ENCODE peak calls at places on chromosomes 5 and 9, in four cellular contexts. One of them, this sample, is unnamed.

GRCh38 chr9:121498150-121498486 is 1.5 kb downstream of the GGTA1 start:
- DNase-seq in HFF-Myc: peak
- DNase-seq in A549: peak
- DNase-seq in neural progenitor cell: peak
- DNase-seq in this sample: no peak

GRCh38 chr9:76162109-76162730 is 232.0 kb downstream of the RFK start:
- DNase-seq in HFF-Myc: no peak
- DNase-seq in A549: no peak
- DNase-seq in neural progenitor cell: no peak
- DNase-seq in this sample: no peak

GRCh38 chr5:57494104-57495098 is 11.8 kb upstream of the ACTBL2 start:
- DNase-seq in HFF-Myc: peak
- DNase-seq in A549: peak
- DNase-seq in neural progenitor cell: no peak
- DNase-seq in this sample: peak

GRCh38 chr9:109925810-109926209 is 145.8 kb downstream of the PALM2AKAP2 start:
- DNase-seq in HFF-Myc: no peak
- DNase-seq in A549: no peak
- DNase-seq in neural progenitor cell: no peak
- DNase-seq in this sample: no peak

GRCh38 chr5:20972419-20972925 is 984.5 kb upstream of the CDH18 start:
- DNase-seq in HFF-Myc: no peak
- DNase-seq in A549: peak
- DNase-seq in neural progenitor cell: peak
- DNase-seq in this sample: no peak

GRCh38 chr9:5453004-5453403 is 2.7 kb downstream of the CD274 start:
- DNase-seq in HFF-Myc: no peak
- DNase-seq in A549: no peak
- DNase-seq in neural progenitor cell: no peak
- DNase-seq in this sample: no peak

GRCh38 chr9:72864327-72864726 is 88.5 kb downstream of the ALDH1A1 start:
- DNase-seq in HFF-Myc: no peak
- DNase-seq in A549: no peak
- DNase-seq in neural progenitor cell: no peak
- DNase-seq in this sample: no peak

GRCh38 chr5:157548513-157549282 is 26.9 kb downstream of the ADAM19 start:
- DNase-seq in HFF-Myc: no peak
- DNase-seq in A549: no peak
- DNase-seq in neural progenitor cell: no peak
- DNase-seq in this sample: peak

GRCh38 chr5:175749591-175749990 is 91.7 kb downstream of the HRH2 start:
- DNase-seq in HFF-Myc: no peak
- DNase-seq in A549: no peak
- DNase-seq in neural progenitor cell: no peak
- DNase-seq in this sample: peak

GRCh38 chr9:16361118-16361517 is 509.4 kb downstream of the BNC2 start:
- DNase-seq in HFF-Myc: no peak
- DNase-seq in A549: no peak
- DNase-seq in neural progenitor cell: no peak
- DNase-seq in this sample: no peak

GRCh38 chr5:149367972-149368645 is 10.3 kb downstream of the PCYOX1L start:
- DNase-seq in HFF-Myc: no peak
- DNase-seq in A549: no peak
- DNase-seq in neural progenitor cell: no peak
- DNase-seq in this sample: no peak

GRCh38 chr5:77637170-77638074 is 1.1 kb downstream of the OTP start:
- DNase-seq in HFF-Myc: no peak
- DNase-seq in A549: no peak
- DNase-seq in neural progenitor cell: peak
- DNase-seq in this sample: no peak

GRCh38 chr5:88515881-88516819 is 247.5 kb upstream of the TMEM161B start:
- DNase-seq in HFF-Myc: no peak
- DNase-seq in A549: no peak
- DNase-seq in neural progenitor cell: no peak
- DNase-seq in this sample: no peak

GRCh38 chr5:95841914-95842812 is 19.6 kb upstream of the GLRX start:
- DNase-seq in HFF-Myc: no peak
- DNase-seq in A549: no peak
- DNase-seq in neural progenitor cell: no peak
- DNase-seq in this sample: no peak

GRCh38 chr5:36068751-36069281 is 2.1 kb upstream of the UGT3A2 start:
- DNase-seq in HFF-Myc: no peak
- DNase-seq in A549: no peak
- DNase-seq in neural progenitor cell: no peak
- DNase-seq in this sample: no peak

GRCh38 chr5:73727470-73727869 is 101.5 kb downstream of the ARHGEF28 start:
- DNase-seq in HFF-Myc: no peak
- DNase-seq in A549: no peak
- DNase-seq in neural progenitor cell: no peak
- DNase-seq in this sample: no peak

GRCh38 chr5:56264417-56265025 is 31.4 kb upstream of the ANKRD55 start:
- DNase-seq in HFF-Myc: no peak
- DNase-seq in A549: peak
- DNase-seq in neural progenitor cell: peak
- DNase-seq in this sample: no peak

GRCh38 chr5:149035282-149035882 is 27.5 kb downstream of the SH3TC2 start:
- DNase-seq in HFF-Myc: peak
- DNase-seq in A549: peak
- DNase-seq in neural progenitor cell: peak
- DNase-seq in this sample: peak

GRCh38 chr5:84032404-84032803 is 311.7 kb upstream of the HAPLN1 start:
- DNase-seq in HFF-Myc: no peak
- DNase-seq in A549: no peak
- DNase-seq in neural progenitor cell: no peak
- DNase-seq in this sample: no peak

GRCh38 chr5:10892135-10892910 is 131.3 kb upstream of the DAP start:
- DNase-seq in HFF-Myc: no peak
- DNase-seq in A549: no peak
- DNase-seq in neural progenitor cell: no peak
- DNase-seq in this sample: no peak

GRCh38 chr5:54772232-54773168 is 212.9 kb downstream of the ESM1 start:
- DNase-seq in HFF-Myc: no peak
- DNase-seq in A549: no peak
- DNase-seq in neural progenitor cell: no peak
- DNase-seq in this sample: no peak

GRCh38 chr9:73743826-73744225 is 592.2 kb downstream of the ANXA1 start:
- DNase-seq in HFF-Myc: no peak
- DNase-seq in A549: no peak
- DNase-seq in neural progenitor cell: no peak
- DNase-seq in this sample: no peak

GRCh38 chr9:34987160-34988040 is 2.1 kb upstream of the DNAJB5 start:
- DNase-seq in HFF-Myc: no peak
- DNase-seq in A549: no peak
- DNase-seq in neural progenitor cell: no peak
- DNase-seq in this sample: no peak

GRCh38 chr5:160930361-160930760 is 78.3 kb upstream of the ATP10B start:
- DNase-seq in HFF-Myc: no peak
- DNase-seq in A549: no peak
- DNase-seq in neural progenitor cell: peak
- DNase-seq in this sample: no peak

GRCh38 chr5:62589504-62589903 is 10.9 kb downstream of the LRRC70 start:
- DNase-seq in HFF-Myc: no peak
- DNase-seq in A549: no peak
- DNase-seq in neural progenitor cell: no peak
- DNase-seq in this sample: no peak

GRCh38 chr5:172524573-172525021 is 70.3 kb upstream of the SH3PXD2B start:
- DNase-seq in HFF-Myc: no peak
- DNase-seq in A549: no peak
- DNase-seq in neural progenitor cell: no peak
- DNase-seq in this sample: peak

GRCh38 chr9:132231019-132231701 is 69.3 kb downstream of the NTNG2 start:
- DNase-seq in HFF-Myc: no peak
- DNase-seq in A549: no peak
- DNase-seq in neural progenitor cell: no peak
- DNase-seq in this sample: no peak

GRCh38 chr9:86977205-86977835 is 30.0 kb upstream of the GAS1 start:
- DNase-seq in HFF-Myc: no peak
- DNase-seq in A549: no peak
- DNase-seq in neural progenitor cell: no peak
- DNase-seq in this sample: no peak

GRCh38 chr9:93911136-93911745 is 43.9 kb downstream of the BARX1 start:
- DNase-seq in HFF-Myc: no peak
- DNase-seq in A549: no peak
- DNase-seq in neural progenitor cell: no peak
- DNase-seq in this sample: no peak

GRCh38 chr5:159504106-159504856 is 174.0 kb upstream of the IL12B start:
- DNase-seq in HFF-Myc: no peak
- DNase-seq in A549: no peak
- DNase-seq in neural progenitor cell: no peak
- DNase-seq in this sample: no peak
- H3K4me3 ChIP-seq in HFF-Myc: no peak
- H3K4me3 ChIP-seq in A549: no peak
- H3K4me3 ChIP-seq in neural progenitor cell: no peak
- H3K4me3 ChIP-seq in this sample: no peak

GRCh38 chr9:91933556-91934352 is 16.3 kb downstream of the ROR2 start:
- DNase-seq in HFF-Myc: no peak
- DNase-seq in A549: no peak
- DNase-seq in neural progenitor cell: no peak
- DNase-seq in this sample: no peak
- H3K4me3 ChIP-seq in HFF-Myc: peak
- H3K4me3 ChIP-seq in A549: no peak
- H3K4me3 ChIP-seq in neural progenitor cell: no peak
- H3K4me3 ChIP-seq in this sample: no peak

GRCh38 chr5:145833616-145834200 is 1.4 kb downstream of the PRELID2 start:
- DNase-seq in HFF-Myc: no peak
- DNase-seq in A549: no peak
- DNase-seq in neural progenitor cell: no peak
- DNase-seq in this sample: no peak
- H3K4me3 ChIP-seq in HFF-Myc: no peak
- H3K4me3 ChIP-seq in A549: no peak
- H3K4me3 ChIP-seq in neural progenitor cell: peak
- H3K4me3 ChIP-seq in this sample: no peak

DNA sequence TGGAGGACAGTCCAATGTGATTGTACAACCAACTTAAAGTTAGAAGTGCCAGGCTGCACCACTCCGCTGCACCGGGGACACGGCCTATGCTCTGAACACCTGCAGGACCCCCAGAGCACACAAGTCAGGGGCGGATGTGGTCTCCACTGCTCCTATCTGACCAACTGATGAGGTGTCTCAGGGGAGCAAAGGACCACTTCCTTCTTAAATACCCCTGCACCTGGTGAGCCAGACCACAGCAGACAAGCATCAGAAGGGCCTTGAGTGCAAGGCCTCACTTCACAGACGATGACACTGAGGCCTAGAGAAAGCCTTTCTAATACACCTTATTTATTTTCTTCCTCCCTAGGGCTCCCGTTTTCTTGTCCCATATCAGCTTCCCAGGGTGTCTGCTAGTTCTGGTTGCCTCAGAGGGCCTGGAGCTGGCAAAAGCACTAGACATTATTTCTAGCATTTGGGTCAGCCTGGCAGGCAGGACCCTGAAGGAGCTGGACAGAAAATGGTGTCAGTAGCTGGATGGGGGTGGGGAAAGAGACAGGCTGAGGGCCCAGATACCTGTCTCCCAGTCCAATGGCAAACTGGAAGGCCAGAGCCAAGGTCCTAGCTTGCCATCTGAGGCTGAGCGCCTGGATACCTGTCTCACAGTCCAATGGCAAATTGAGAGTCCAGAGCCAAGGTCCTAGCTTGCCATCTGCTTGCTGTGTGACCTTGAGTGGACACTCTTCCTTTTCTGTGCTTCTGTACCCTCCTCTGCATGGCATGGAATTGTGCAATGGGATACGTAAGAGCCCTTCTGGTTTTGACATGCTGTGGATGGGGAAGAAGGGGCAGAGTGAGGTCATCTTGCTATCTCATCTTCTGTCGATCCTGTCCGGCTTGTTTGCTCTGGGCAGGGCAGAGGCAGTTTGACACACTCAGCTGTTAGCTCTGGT is 9.0 kb downstream of the CCDC69 start:
- DNase-seq in HFF-Myc: no peak
- DNase-seq in A549: no peak
- DNase-seq in neural progenitor cell: no peak
- DNase-seq in this sample: no peak
- H3K4me3 ChIP-seq in HFF-Myc: no peak
- H3K4me3 ChIP-seq in A549: no peak
- H3K4me3 ChIP-seq in neural progenitor cell: no peak
- H3K4me3 ChIP-seq in this sample: no peak

DNA sequence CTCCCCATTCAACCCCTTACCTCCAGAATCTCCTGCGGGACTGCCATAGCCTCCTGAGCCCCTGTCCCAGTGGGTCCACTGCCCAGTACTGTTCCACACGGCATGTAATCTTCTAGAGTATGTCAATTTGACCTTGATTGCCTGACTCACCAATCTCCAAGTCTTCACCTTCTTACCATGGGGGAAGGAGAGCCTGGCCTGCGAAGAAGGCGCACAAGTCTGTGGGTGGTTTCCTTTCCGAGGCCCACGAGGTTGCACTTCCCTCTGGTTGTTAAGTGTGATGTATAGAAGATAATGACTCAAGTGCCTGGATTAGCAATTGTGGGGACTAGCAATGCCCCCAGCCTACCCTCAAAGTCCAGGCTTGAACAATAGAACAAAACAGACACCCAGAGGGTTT is 8.1 kb upstream of the TENT4A start:
- DNase-seq in HFF-Myc: no peak
- DNase-seq in A549: no peak
- DNase-seq in neural progenitor cell: no peak
- DNase-seq in this sample: peak
- H3K4me3 ChIP-seq in HFF-Myc: no peak
- H3K4me3 ChIP-seq in A549: no peak
- H3K4me3 ChIP-seq in neural progenitor cell: no peak
- H3K4me3 ChIP-seq in this sample: no peak

DNA sequence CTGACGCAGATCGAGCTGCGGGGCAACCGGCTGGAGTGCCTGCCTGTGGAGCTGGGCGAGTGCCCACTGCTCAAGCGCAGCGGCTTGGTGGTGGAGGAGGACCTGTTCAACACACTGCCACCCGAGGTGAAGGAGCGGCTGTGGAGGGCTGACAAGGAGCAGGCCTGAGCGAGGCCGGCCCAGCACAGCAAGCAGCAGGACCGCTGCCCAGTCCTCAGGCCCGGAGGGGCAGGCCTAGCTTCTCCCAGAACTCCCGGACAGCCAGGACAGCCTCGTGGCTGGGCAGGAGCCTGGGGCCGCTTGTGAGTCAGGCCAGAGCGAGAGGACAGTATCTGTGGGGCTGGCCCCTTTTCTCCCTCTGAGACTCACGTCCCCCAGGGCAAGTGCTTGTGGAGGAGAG is 4.6 kb upstream of the PHYHD1 start:
- DNase-seq in HFF-Myc: no peak
- DNase-seq in A549: no peak
- DNase-seq in neural progenitor cell: no peak
- DNase-seq in this sample: no peak
- H3K4me3 ChIP-seq in HFF-Myc: no peak
- H3K4me3 ChIP-seq in A549: no peak
- H3K4me3 ChIP-seq in neural progenitor cell: no peak
- H3K4me3 ChIP-seq in this sample: no peak

DNA sequence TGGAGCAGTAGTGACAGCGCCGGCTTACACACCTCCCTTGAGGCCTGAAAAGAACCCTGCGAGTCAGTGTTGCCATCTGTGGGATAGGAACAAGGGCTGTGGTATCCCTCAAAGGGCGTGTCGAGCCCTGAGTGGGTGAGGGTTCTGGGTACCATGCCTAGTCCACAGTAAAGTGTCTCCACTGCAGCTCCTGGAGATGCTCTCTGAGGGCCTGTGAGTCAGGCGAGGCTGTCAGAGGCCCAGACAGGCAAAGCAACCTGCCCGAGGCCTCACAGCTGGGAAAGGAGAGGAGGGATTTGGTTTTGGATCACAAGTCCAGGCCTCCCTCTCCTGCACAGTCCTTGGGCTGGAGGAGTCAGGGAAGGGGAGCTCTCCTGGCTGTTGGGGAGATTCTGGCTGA is 6.1 kb downstream of the PRRX2 start:
- DNase-seq in HFF-Myc: no peak
- DNase-seq in A549: no peak
- DNase-seq in neural progenitor cell: no peak
- DNase-seq in this sample: no peak
- H3K4me3 ChIP-seq in HFF-Myc: no peak
- H3K4me3 ChIP-seq in A549: no peak
- H3K4me3 ChIP-seq in neural progenitor cell: no peak
- H3K4me3 ChIP-seq in this sample: no peak